ENCODE peak calls at places on chromosomes 16 and 17, in six cellular contexts. Q is T-helper 2 cell; H is anterior cingulate cortex; Y is AG04450; Z is SK-MEL-5; K is activated CD8-positive, alpha-beta memory T cell treated with anti-CD3 and anti-CD28 coated beads for 48 hours. F is an unnamed sample.

GRCh38 chr17:42111901-42112551 is 488 bp downstream of the DHX58 start:
- DNase-seq in K (peak), Q (no peak), Z (peak), H (no peak), Y (no peak), F (no peak)

GRCh38 chr16:74297296-74297665 is 667 bp downstream of the PSMD7 start:
- DNase-seq in Z (peak), Q (peak), K (no peak), Y (no peak), H (no peak), F (peak)

GRCh38 chr17:37179893-37180292 is 195.9 kb upstream of the C17orf78 start:
- DNase-seq in Z (no peak), K (no peak), Q (no peak), Y (peak), H (no peak), F (no peak)

GRCh38 chr16:8859913-8860881 is 8.6 kb downstream of the CARHSP1 start:
- DNase-seq in K (no peak), H (no peak), Z (no peak), Y (no peak), Q (no peak), F (no peak)

GRCh38 chr16:76486740-76487139 is 209.5 kb downstream of the CNTNAP4 start:
- DNase-seq in Z (no peak), H (no peak), Q (no peak), K (no peak), Y (no peak), F (no peak)

GRCh38 chr17:39813631-39814030 is 50.5 kb downstream of the IKZF3 start:
- DNase-seq in Z (no peak), Y (no peak), K (no peak), Q (peak), H (no peak), F (peak)

GRCh38 chr17:77124192-77124908 is 16.4 kb upstream of the SEC14L1 start:
- DNase-seq in Z (no peak), K (no peak), Y (no peak), H (no peak), Q (no peak), F (no peak)

GRCh38 chr17:77145209-77145608 is 4.4 kb downstream of the SEC14L1 start:
- DNase-seq in Z (no peak), K (no peak), H (no peak), Y (no peak), Q (no peak), F (no peak)

GRCh38 chr17:78365561-78366108 is 5.8 kb upstream of the SOCS3 start:
- DNase-seq in Y (no peak), K (no peak), Z (peak), Q (no peak), H (no peak), F (no peak)

GRCh38 chr17:80838381-80839345 is 153.0 kb upstream of the CHMP6 start:
- DNase-seq in Y (no peak), Z (no peak), Q (no peak), K (no peak), H (no peak), F (no peak)

GRCh38 chr16:68309798-68310197 is 948 bp downstream of the SLC7A6OS start:
- DNase-seq in Z (no peak), H (no peak), K (no peak), Q (no peak), Y (no peak), F (no peak)

GRCh38 chr17:2398655-2399571 is 1.9 kb downstream of the MNT start:
- DNase-seq in Y (no peak), Q (peak), H (no peak), K (no peak), Z (peak), F (peak)

GRCh38 chr16:47577029-47577428 is 115.9 kb downstream of the PHKB start:
- DNase-seq in Z (no peak), K (no peak), H (no peak), Q (no peak), Y (no peak), F (no peak)

GRCh38 chr17:77366206-77366557 is 225.4 kb downstream of the SEC14L1 start:
- DNase-seq in K (no peak), Y (no peak), Z (no peak), H (no peak), Q (no peak), F (no peak)

GRCh38 chr16:82044585-82044911 is 9.5 kb downstream of the HSD17B2 start:
- DNase-seq in Q (no peak), Y (no peak), H (no peak), Z (no peak), K (no peak), F (no peak)

GRCh38 chr17:68255731-68256538 is 8.1 kb downstream of the AMZ2 start:
- DNase-seq in H (no peak), Z (no peak), Y (no peak), K (no peak), Q (no peak), F (no peak)

GRCh38 chr17:67218385-67218950 is 26.5 kb downstream of the HELZ start:
- DNase-seq in H (no peak), Y (no peak), Q (no peak), K (no peak), Z (peak), F (no peak)

GRCh38 chr17:73541561-73541981 is 102.7 kb downstream of the SDK2 start:
- DNase-seq in H (no peak), Z (no peak), Y (no peak), K (no peak), Q (no peak), F (no peak)

GRCh38 chr17:499836-500543 is 147.4 kb upstream of the RPH3AL start:
- DNase-seq in Q (no peak), Y (no peak), K (no peak), H (no peak), Z (no peak), F (peak)

GRCh38 chr16:72198021-72198420 is 26.1 kb upstream of the PMFBP1 start:
- DNase-seq in Z (peak), Y (peak), K (no peak), Q (no peak), H (no peak), F (no peak)

GRCh38 chr16:75043175-75043937 is 44.5 kb downstream of the ZNRF1 start:
- DNase-seq in H (no peak), Q (no peak), Z (no peak), K (no peak), Y (no peak), F (no peak)